ENCODE peak calls at places on chromosomes 7 and 10, in seven cellular contexts. Q, R, Z, I, G, T and V are unnamed samples.
A peak's percentile ranks its signal among the peaks of the same experiment; 100 is the strongest.

GRCh38 chr10:22379059-22379458 is 33.8 kb downstream of the SPAG6 start:
- DNase-seq in Q (no peak), I (no peak), T (no peak), G (peak; percentile 65), R (no peak), Z (no peak), V (peak; percentile 30)

GRCh38 chr10:71213127-71213616 is 802 bp downstream of the UNC5B start:
- DNase-seq in Q (peak; percentile 29), R (no peak), T (peak; percentile 82), Z (peak; percentile 85), I (peak; percentile 78), G (no peak), V (peak; percentile 43)

GRCh38 chr10:18572959-18573561 is 78.3 kb downstream of the NSUN6 start:
- DNase-seq in Z (no peak), I (no peak), G (no peak), R (no peak), T (no peak), Q (no peak), V (no peak)

GRCh38 chr7:6250364-6250833 is 22.0 kb downstream of the CYTH3 start:
- DNase-seq in Z (peak; percentile 55), Q (no peak), I (no peak), G (no peak), T (no peak), R (no peak), V (peak; percentile 38)

GRCh38 chr7:40297741-40298311 is 163.0 kb downstream of the SUGCT start:
- DNase-seq in Z (no peak), G (no peak), R (no peak), I (no peak), T (no peak), Q (no peak), V (no peak)

GRCh38 chr7:136294977-136295376 is 317.8 kb upstream of the MTPN start:
- DNase-seq in G (no peak), R (no peak), Z (no peak), I (no peak), Q (no peak), T (no peak), V (no peak)

GRCh38 chr10:122293156-122293978 is 22.3 kb downstream of the BTBD16 start:
- DNase-seq in R (no peak), G (no peak), I (no peak), Z (no peak), T (no peak), Q (no peak), V (no peak)

GRCh38 chr7:142104550-142105527 is 6.7 kb upstream of the MGAM2 start:
- DNase-seq in R (no peak), Q (no peak), I (no peak), T (no peak), G (no peak), Z (peak; percentile 41), V (no peak)

GRCh38 chr10:110370005-110370404 is 65.3 kb upstream of the SMNDC1 start:
- DNase-seq in I (no peak), G (no peak), R (no peak), T (no peak), Z (no peak), Q (no peak), V (no peak)

GRCh38 chr10:25068152-25069058 is 52.0 kb downstream of the THNSL1 start:
- DNase-seq in Z (peak; percentile 86), T (no peak), Q (no peak), G (no peak), R (no peak), I (no peak), V (no peak)

GRCh38 chr7:16202298-16202697 is 219.0 kb downstream of the CRPPA start:
- DNase-seq in T (no peak), G (no peak), Z (no peak), Q (no peak), I (no peak), R (no peak), V (no peak)

GRCh38 chr10:129758180-129758579 is 205.9 kb downstream of the EBF3 start:
- DNase-seq in I (no peak), Q (no peak), T (no peak), G (no peak), R (no peak), Z (no peak), V (no peak)

GRCh38 chr10:31694929-31695837 is 233.4 kb downstream of the ARHGAP12 start:
- DNase-seq in R (no peak), T (peak; percentile 56), Q (peak; percentile 19), G (no peak), I (no peak), Z (no peak), V (no peak)

GRCh38 chr10:103153302-103153759 is 39.7 kb downstream of the NT5C2 start:
- DNase-seq in T (no peak), Q (no peak), I (peak; percentile 38), G (no peak), R (no peak), Z (no peak), V (no peak)

GRCh38 chr7:79471283-79471682 is 17.8 kb upstream of the MAGI2 start:
- DNase-seq in Q (no peak), G (no peak), Z (no peak), R (no peak), T (no peak), I (no peak), V (no peak)

GRCh38 chr10:107900131-107900530 is 735.6 kb upstream of the SORCS1 start:
- DNase-seq in T (no peak), I (no peak), Q (no peak), R (no peak), G (no peak), Z (no peak), V (no peak)

GRCh38 chr10:23884671-23885070 is 324.3 kb upstream of the KIAA1217 start:
- DNase-seq in Z (no peak), T (no peak), R (no peak), I (no peak), G (no peak), Q (no peak), V (no peak)

GRCh38 chr10:23891301-23891700 is 317.6 kb upstream of the KIAA1217 start:
- DNase-seq in Z (no peak), Q (no peak), I (no peak), R (no peak), G (no peak), T (no peak), V (no peak)

GRCh38 chr10:23892296-23892695 is 316.6 kb upstream of the KIAA1217 start:
- DNase-seq in Q (no peak), Z (no peak), G (no peak), I (no peak), T (no peak), R (no peak), V (no peak)

GRCh38 chr10:23885853-23886252 is 323.1 kb upstream of the KIAA1217 start:
- DNase-seq in I (no peak), R (no peak), Q (no peak), G (no peak), Z (no peak), T (no peak), V (no peak)

DNA sequence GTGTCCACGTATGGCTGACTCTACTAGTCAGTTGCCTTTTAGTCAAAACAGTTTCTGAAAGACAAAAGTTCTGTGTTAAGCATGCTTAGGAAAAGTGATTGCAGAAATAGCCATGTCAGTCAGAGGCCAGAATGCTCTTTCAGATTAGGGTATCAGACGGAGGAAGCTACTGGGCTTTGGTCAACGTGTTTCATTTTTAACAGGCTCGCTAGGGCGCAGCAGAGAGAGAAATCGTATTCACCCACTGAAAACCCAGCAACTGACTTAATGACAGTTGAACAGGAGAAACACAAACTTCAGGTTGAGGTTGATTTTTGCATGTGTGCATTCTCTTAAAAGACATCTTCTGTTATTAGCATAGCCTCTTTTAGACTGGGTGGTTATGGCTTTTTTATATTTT is 322.6 kb upstream of the KIAA1217 start:
- DNase-seq in R (no peak), I (peak; percentile 50), G (no peak), Q (no peak), Z (no peak), T (no peak), V (no peak)
- TF ChIP-seq CTCF in R (no peak), I (peak; percentile 44), G (no peak), Q (no peak), Z (no peak), T (no peak), V (no peak)

DNA sequence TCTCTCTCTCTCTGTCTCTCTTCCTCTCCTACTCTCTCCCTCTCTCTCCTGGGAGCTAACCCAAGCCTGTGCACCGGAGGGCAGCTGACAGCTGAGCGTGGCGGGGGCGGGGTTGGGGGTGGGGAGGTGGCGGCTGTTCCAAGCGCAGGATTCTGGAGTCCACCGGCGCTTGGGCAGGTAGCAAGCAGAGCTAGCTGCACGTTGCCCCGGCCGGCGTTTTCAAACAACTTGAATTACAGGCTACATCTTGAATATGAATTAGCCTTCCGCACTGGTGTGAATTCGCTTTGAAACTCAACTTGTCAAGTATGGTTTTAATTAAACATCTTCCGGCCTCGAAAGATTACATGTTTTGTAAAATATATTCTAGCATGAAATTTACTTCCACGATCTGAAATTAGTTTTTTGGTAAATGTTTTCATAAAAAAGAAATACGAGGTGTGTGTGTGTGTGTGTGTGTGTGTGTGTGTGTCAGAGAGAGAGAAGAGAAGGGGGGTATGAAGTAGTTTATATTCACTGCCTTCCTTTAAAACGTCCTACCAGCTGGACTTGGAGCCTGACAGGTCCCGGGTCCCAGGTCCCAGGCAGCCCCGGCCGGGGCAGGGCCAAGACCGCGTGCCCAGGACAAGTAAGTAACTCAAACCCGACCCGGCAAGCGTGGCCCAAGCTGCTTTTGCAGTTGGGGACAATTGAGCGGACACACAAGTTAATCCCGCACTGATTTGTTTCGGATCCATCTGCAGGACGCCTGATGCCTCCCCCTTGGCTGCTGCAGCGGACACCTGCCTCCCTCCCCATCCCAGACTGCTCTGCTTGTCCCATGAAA is 9.0 kb upstream of the DLX6 start:
- DNase-seq in Z (no peak), R (no peak), Q (no peak), G (no peak), T (peak; percentile 62), I (peak; percentile 84), V (peak; percentile 10)
- TF ChIP-seq CTCF in Z (no peak), R (no peak), Q (no peak), G (no peak), T (no peak), I (no peak), V (no peak)

DNA sequence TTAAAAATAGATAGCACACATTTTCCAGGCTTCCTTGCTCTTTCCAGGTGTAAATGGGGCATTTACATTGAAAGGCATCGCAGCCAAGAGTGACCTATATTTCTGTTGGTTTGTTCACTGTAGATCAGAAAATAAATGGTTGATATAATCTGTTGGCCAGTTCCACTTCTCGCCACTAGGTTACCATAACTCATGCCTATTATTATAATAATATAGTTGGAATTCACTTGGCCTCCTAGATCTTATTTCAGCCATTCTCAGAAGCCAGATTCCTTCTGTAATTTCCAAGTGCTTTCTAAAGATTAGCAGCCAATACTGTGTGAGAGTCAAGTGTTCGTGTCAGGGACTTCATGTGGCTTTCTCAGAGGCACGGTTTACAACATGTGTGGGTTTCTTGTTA is 179.5 kb downstream of the DNAH11 start:
- DNase-seq in T (no peak), G (no peak), I (no peak), R (no peak), Q (no peak), Z (peak; percentile 11), V (no peak)
- TF ChIP-seq CTCF in T (no peak), G (peak; percentile 38), I (peak; percentile 45), R (no peak), Q (peak; percentile 31), Z (peak; percentile 20), V (no peak)

DNA sequence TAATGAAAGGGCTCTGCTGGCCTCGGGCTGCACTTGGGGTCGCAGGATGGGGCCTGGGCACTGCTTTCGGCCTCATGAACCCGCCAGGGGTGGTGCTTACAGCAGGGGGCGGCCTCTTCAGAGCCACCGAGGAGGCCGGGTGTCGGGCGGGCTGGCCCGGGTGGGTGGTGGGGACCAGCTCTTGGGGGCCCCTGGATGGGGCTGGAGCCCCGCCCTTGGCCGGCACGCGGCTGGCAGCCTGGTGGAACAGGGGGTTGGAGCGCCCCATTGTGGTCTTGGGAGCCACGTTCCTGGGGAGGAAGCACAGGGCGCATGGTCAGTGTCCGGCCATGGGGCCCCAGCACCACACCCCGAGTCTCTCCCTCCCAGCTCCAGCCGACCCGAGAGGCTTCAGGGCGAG is 8.8 kb downstream of the ADAM8 start:
- DNase-seq in Q (no peak), G (no peak), Z (no peak), R (no peak), T (peak; percentile 78), I (no peak), V (no peak)
- TF ChIP-seq CTCF in Q (no peak), G (no peak), Z (no peak), R (no peak), T (no peak), I (no peak), V (no peak)